ENCODE peak calls at places on chromosomes 1 and 21, in nine cellular contexts. C, Z, T, I, M, O, V, K and J are unnamed samples.

GRCh38 chr1:47997289-47998200 is at the start of gene TRABD2B:
- DNase-seq in V (peak; percentile 26), Z (peak; percentile 60), O (peak; percentile 78), C (peak; percentile 85), M (peak; percentile 74), I (peak; percentile 81), K (peak; percentile 81), T (peak; percentile 34), J (peak; percentile 73)

GRCh38 chr1:2554621-2555387 is 1.4 kb upstream of the TNFRSF14 start:
- DNase-seq in V (no peak), M (no peak), K (no peak), C (no peak), Z (no peak), I (no peak), T (no peak), O (peak; percentile 32), J (no peak)

GRCh38 chr1:106768501-106768900 is 288.0 kb upstream of the PRMT6 start:
- DNase-seq in Z (no peak), C (no peak), T (no peak), V (no peak), M (no peak), K (no peak), I (no peak), O (no peak), J (no peak)

GRCh38 chr1:180912211-180912800 is 391 bp upstream of the KIAA1614 start:
- DNase-seq in T (peak; percentile 34), Z (peak; percentile 36), V (no peak), C (peak; percentile 60), O (no peak), M (no peak), K (no peak), I (no peak), J (peak; percentile 52)

GRCh38 chr1:245153645-245154428 is 948 bp upstream of the KIF26B start:
- DNase-seq in M (peak; percentile 46), I (no peak), K (no peak), V (no peak), Z (no peak), T (no peak), C (peak; percentile 62), O (no peak), J (peak; percentile 44)

GRCh38 chr1:22626219-22626902 is 10.1 kb upstream of the C1QA start:
- DNase-seq in K (no peak), T (no peak), I (no peak), V (no peak), C (no peak), O (no peak), M (no peak), Z (no peak), J (no peak)

GRCh38 chr21:41564871-41565281 is 56.9 kb upstream of the TMPRSS2 start:
- DNase-seq in T (no peak), M (no peak), K (no peak), Z (no peak), I (peak; percentile 63), V (no peak), C (no peak), O (no peak), J (no peak)

GRCh38 chr1:1208713-1209433 is 2.5 kb upstream of the TNFRSF18 start:
- DNase-seq in C (peak; percentile 64), M (no peak), Z (no peak), K (no peak), O (no peak), T (peak; percentile 30), V (no peak), I (no peak), J (no peak)

GRCh38 chr1:39427912-39428311 is 63.5 kb upstream of the BMP8A start:
- DNase-seq in M (no peak), Z (no peak), T (no peak), I (no peak), V (no peak), K (no peak), C (no peak), O (no peak), J (no peak)

GRCh38 chr1:155981266-155982088 is 3.1 kb upstream of the ARHGEF2 start:
- DNase-seq in O (no peak), K (no peak), T (peak; percentile 89), V (no peak), I (no peak), M (no peak), C (no peak), Z (peak; percentile 64), J (peak; percentile 61)

GRCh38 chr1:76491737-76492136 is 375.5 kb upstream of the ST6GALNAC5 start:
- DNase-seq in C (no peak), K (no peak), Z (no peak), M (no peak), T (no peak), V (no peak), I (no peak), O (no peak), J (no peak)

GRCh38 chr1:214213136-214213535 is 67.8 kb upstream of the SMYD2 start:
- DNase-seq in Z (no peak), K (no peak), M (peak; percentile 52), C (no peak), T (peak; percentile 18), I (no peak), O (no peak), V (no peak), J (peak; percentile 23)

GRCh38 chr1:23196627-23197328 is 20.5 kb downstream of the HTR1D start:
- DNase-seq in V (peak; percentile 91), O (no peak), T (peak; percentile 98), K (peak; percentile 53), Z (no peak), C (no peak), I (no peak), M (peak; percentile 80), J (peak; percentile 52)

GRCh38 chr1:153535664-153536585 is at the start of gene S100A6:
- DNase-seq in M (peak; percentile 85), Z (peak; percentile 92), V (peak; percentile 72), T (peak; percentile 89), I (peak; percentile 77), C (peak; percentile 96), K (peak; percentile 90), O (peak; percentile 84), J (peak; percentile 86)

GRCh38 chr21:44569861-44570517 is 3.5 kb upstream of the KRTAP10-4 start:
- DNase-seq in T (no peak), C (no peak), K (no peak), M (no peak), O (no peak), V (no peak), I (no peak), Z (no peak), J (no peak)

GRCh38 chr1:222713091-222714012 is 988 bp downstream of the BROX start:
- DNase-seq in I (peak; percentile 91), K (peak; percentile 93), M (peak; percentile 86), V (peak; percentile 90), O (peak; percentile 91), C (peak; percentile 96), Z (peak; percentile 92), T (peak; percentile 93), J (peak; percentile 77)
- TF ChIP-seq POLR2A in I (no peak), K (peak; percentile 46), M (peak; percentile 63), V (peak; percentile 82), O (peak; percentile 31), C (no peak), Z (no peak), T (peak; percentile 48), J (peak; percentile 54)

DNA sequence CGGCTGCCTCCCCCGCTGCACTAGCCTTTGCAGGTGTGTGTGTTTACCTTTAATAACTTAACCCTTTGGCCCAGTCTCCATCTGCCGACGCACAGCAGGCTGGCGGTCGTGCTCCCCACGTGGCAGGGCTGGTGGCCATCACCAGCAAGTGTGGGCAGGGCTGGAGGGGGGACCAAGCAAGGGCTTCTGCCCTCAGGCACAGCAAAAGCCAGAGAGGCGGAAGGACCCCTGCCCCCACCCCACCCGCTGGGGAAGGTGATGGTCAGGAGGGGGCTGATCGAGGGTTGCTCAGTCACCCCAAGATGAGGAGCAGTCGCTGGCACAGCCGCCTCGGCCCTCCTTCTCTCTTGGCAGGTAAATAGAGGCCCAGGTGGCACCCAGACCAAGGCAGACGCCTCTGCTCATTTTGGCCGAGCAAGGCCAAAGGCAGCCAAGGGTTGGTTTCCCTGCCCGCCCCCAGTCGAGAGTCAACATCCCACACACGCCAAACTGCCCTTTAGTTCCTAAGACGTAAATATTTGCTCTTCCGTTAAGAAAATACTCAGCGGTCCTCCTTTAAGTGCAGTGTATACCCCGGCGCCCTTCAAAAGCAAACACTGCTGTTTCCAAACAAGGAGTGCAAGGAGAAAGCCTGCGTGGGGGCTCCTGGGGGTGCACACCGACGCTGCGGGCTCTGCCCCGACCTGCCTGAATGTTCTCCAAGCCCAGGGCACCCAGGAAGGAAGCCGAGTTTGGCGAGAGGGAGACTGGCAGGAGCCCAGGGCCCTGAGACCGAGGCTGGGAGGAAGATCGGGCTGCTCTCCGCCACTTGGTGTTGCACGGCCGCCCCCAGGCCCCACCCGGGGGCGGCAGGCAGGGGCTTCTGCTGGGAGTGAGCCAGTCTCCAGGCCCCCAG is 82.7 kb downstream of the SIK1 start:
- DNase-seq in V (no peak), K (no peak), O (no peak), I (peak; percentile 78), M (peak; percentile 31), Z (no peak), T (no peak), C (no peak), J (no peak)
- TF ChIP-seq POLR2A in V (no peak), K (no peak), O (no peak), I (no peak), M (no peak), Z (no peak), T (no peak), C (no peak), J (no peak)

DNA sequence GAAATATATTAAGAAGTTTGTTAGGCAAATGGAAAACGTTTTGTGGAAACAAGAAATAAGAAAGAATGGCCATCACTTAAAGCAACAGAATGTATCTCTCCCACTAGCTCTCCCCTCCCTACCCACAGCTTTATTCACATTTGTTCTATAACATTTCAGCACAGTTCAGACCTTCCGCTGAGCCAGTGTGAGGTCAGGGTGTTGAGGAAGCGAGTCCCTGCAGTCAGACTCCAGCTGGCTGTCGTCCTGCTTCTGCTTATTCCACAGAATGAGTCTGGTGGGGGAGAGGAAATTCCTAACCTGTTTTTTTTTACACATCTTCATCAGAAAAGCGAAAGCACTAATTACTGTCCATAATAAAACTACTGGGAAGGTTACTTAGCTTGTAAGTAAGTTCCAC is 39.1 kb downstream of the MRPL39 start:
- DNase-seq in Z (peak; percentile 25), O (no peak), V (no peak), T (peak; percentile 78), K (no peak), M (no peak), C (no peak), I (peak; percentile 16), J (no peak)
- TF ChIP-seq POLR2A in Z (no peak), O (no peak), V (no peak), T (no peak), K (no peak), M (no peak), C (no peak), I (no peak), J (no peak)

GRCh38 chr1:243253927-243254232 is 1.2 kb downstream of the CEP170 start:
- DNase-seq in O (no peak), I (no peak), C (no peak), V (no peak), M (no peak), T (no peak), Z (no peak), K (no peak), J (no peak)
- TF ChIP-seq POLR2A in O (no peak), I (no peak), C (no peak), V (no peak), M (no peak), T (no peak), Z (no peak), K (no peak), J (no peak)